ENCODE peak calls at places on chromosomes 5 and 9, in eight cellular contexts. E, S, U, B, T, Y, F and I are unnamed samples.

GRCh38 chr5:54390015-54390414 is 65.5 kb upstream of the HSPB3 start:
- ATAC-seq in E (no peak), S (no peak), U (no peak), B (peak; percentile 77), T (peak; percentile 85), Y (no peak), F (no peak), I (no peak)

GRCh38 chr5:56725709-56726108 is 89.6 kb upstream of the MAP3K1 start:
- ATAC-seq in E (no peak), S (no peak), U (no peak), B (no peak), T (no peak), Y (peak; percentile 71), F (no peak), I (no peak)

GRCh38 chr9:2560175-2560574 is 61.4 kb upstream of the VLDLR start:
- ATAC-seq in E (no peak), S (peak; percentile 10), U (no peak), B (no peak), T (no peak), Y (no peak), F (no peak), I (no peak)

GRCh38 chr5:157612071-157612476 is 36.5 kb upstream of the ADAM19 start:
- ATAC-seq in E (no peak), S (no peak), U (no peak), B (no peak), T (peak; percentile 10), Y (no peak), F (no peak), I (peak; percentile 16)

GRCh38 chr5:142807378-142807911 is 37.3 kb downstream of the ARHGAP26 start:
- ATAC-seq in E (peak; percentile 47), S (peak; percentile 59), U (peak; percentile 50), B (peak; percentile 22), T (no peak), Y (peak; percentile 73), F (peak; percentile 96), I (peak; percentile 61)

GRCh38 chr5:2888520-2889060 is 137.1 kb upstream of the IRX2 start:
- ATAC-seq in E (no peak), S (no peak), U (no peak), B (no peak), T (no peak), Y (no peak), F (no peak), I (no peak)

GRCh38 chr5:68110264-68110663 is 105.3 kb upstream of the PIK3R1 start:
- ATAC-seq in E (no peak), S (no peak), U (no peak), B (no peak), T (no peak), Y (no peak), F (no peak), I (no peak)

GRCh38 chr9:90300901-90301688 is 341.5 kb downstream of the DIRAS2 start:
- ATAC-seq in E (peak; percentile 72), S (peak; percentile 96), U (peak; percentile 23), B (peak; percentile 99), T (no peak), Y (no peak), F (no peak), I (peak; percentile 60)

GRCh38 chr5:1026700-1027621 is 18.4 kb downstream of the NKD2 start:
- ATAC-seq in E (peak; percentile 22), S (peak; percentile 64), U (no peak), B (no peak), T (no peak), Y (no peak), F (peak; percentile 22), I (peak; percentile 31)

GRCh38 chr5:149429839-149430721 is 51.0 kb upstream of the IL17B start:
- ATAC-seq in E (no peak), S (peak; percentile 51), U (peak; percentile 65), B (peak; percentile 71), T (peak; percentile 91), Y (peak; percentile 14), F (peak; percentile 84), I (peak; percentile 10)

GRCh38 chr5:53956632-53957031 is 353.7 kb downstream of the ARL15 start:
- ATAC-seq in E (no peak), S (no peak), U (no peak), B (no peak), T (no peak), Y (no peak), F (no peak), I (no peak)

DNA sequence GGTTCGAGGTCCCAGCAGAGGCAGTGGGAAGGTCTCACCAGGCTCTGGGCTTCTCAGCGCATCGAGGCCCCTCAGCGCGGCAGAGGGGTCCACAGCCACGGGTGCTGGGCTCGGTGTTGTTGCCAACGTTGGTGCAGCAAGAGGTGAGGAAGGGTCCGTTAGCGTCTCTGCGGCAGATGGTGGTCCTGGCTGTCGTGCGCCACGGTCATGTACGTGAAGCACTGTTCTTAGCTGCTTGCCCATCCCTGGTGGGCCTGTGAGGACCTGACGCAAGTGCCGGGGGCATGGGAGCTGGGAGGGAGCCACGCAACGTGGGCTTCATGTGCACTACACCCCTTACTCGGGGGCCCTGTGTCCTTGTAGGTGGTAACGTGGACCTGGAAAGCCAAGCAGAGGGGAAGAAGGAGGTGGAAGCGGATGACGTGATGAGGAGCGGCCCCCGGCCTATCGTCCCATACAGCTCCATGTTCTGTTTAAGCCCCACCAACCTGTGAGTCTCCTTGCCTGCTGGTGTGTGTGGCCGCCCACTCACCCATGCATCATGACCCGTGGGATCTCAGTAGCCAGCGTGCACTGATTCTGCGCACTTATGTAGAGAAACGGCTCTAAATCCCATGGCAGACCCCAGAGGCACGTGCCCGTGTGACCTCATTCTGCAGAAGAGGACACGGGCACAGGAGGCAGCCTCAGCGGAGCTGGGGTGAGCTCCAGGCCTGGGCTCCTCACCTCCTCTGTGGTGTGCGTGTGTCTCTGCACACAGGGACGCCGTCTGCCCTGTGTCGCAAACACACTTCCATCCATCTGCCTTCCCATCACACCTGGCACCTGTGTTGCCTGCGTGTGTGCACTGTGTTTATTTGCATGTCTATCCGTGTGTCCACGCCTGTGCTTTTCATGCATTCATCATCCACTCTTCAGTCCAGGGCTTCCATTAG is 166.1 kb downstream of the CACNA1B start:
- ATAC-seq in E (no peak), S (no peak), U (no peak), B (no peak), T (no peak), Y (no peak), F (no peak), I (no peak)
- TF ChIP-seq POLR2AphosphoS5 in E (no peak), S (no peak), U (no peak), B (no peak), T (no peak), Y (no peak), F (no peak), I (no peak)

GRCh38 chr9:133653638-133654037 is 17.5 kb downstream of the DBH start:
- ATAC-seq in E (no peak), S (no peak), U (no peak), B (no peak), T (no peak), Y (no peak), F (no peak), I (no peak)

GRCh38 chr9:133655701-133656100 is 19.5 kb downstream of the DBH start:
- ATAC-seq in E (no peak), S (no peak), U (no peak), B (no peak), T (no peak), Y (no peak), F (no peak), I (no peak)

GRCh38 chr9:133657120-133657661 is 21.0 kb downstream of the DBH start:
- ATAC-seq in E (no peak), S (no peak), U (no peak), B (no peak), T (no peak), Y (no peak), F (no peak), I (no peak)

GRCh38 chr9:133656211-133657119 is 20.3 kb downstream of the DBH start:
- ATAC-seq in E (no peak), S (no peak), U (no peak), B (no peak), T (no peak), Y (no peak), F (no peak), I (no peak)

GRCh38 chr9:133654736-133655657 is 18.8 kb downstream of the DBH start:
- ATAC-seq in E (no peak), S (no peak), U (no peak), B (no peak), T (no peak), Y (no peak), F (no peak), I (no peak)
- H3K4me3 ChIP-seq in E (no peak overlapping the region), S (no peak overlapping the region), U (no peak overlapping the region), B (no peak overlapping the region), T (no peak overlapping the region), Y (no peak overlapping the region), F (no peak overlapping the region), I (no peak overlapping the region)

GRCh38 chr9:86947146-86948081 is at the start of gene GAS1:
- ATAC-seq in E (peak; percentile 81), S (peak; percentile 93), U (peak; percentile 84), B (peak; percentile 83), T (peak; percentile 93), Y (peak; percentile 86), F (peak; percentile 85), I (peak; percentile 86)
- TF ChIP-seq POLR2AphosphoS5 in E (no peak), S (peak; percentile 28), U (peak; percentile 26), B (no peak), T (no peak), Y (no peak), F (no peak), I (peak; percentile 52)

GRCh38 chr9:21561502-21561901 is 79.4 kb upstream of the IFNE start:
- ATAC-seq in E (no peak), S (no peak), U (no peak), B (no peak), T (no peak), Y (no peak), F (no peak), I (no peak)

GRCh38 chr9:21559402-21560280 is 77.5 kb upstream of the IFNE start:
- ATAC-seq in E (peak; percentile 91), S (peak; percentile 88), U (peak; percentile 86), B (peak; percentile 86), T (no peak), Y (peak; percentile 62), F (peak; percentile 61), I (peak; percentile 53)

GRCh38 chr9:21558627-21559401 is 76.7 kb upstream of the IFNE start:
- ATAC-seq in E (peak; percentile 42), S (peak; percentile 56), U (peak; percentile 54), B (no peak), T (no peak), Y (no peak), F (no peak), I (no peak)

GRCh38 chr9:21558079-21558478 is 76.0 kb upstream of the IFNE start:
- ATAC-seq in E (no peak), S (no peak), U (no peak), B (no peak), T (no peak), Y (no peak), F (no peak), I (no peak)

DNA sequence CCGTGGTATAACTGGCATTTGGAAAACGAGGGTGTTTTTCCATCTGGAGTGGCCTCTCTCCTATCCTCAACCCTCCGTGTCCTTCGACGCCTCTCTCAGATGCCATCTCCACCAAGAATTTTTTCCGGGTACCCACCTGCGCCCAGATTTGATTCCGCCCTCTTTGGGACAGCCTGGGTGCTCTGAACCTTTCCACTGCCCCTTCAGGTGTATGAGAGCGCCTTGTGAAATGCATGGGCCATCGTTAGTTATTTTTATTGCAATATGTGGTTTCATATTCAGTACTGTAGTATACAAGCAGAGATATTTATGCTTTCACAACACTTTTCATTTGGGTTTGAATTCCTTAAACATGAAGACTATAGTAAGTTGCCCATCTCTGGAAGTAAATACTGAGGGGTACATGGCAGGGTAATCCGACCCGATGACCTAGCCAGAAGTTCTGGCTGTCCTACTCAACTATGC is 78.2 kb upstream of the IFNE start:
- ATAC-seq in E (peak; percentile 32), S (no peak), U (peak; percentile 4), B (peak; percentile 35), T (no peak), Y (no peak), F (no peak), I (no peak)
- H3K4me3 ChIP-seq in E (peak overlapping the region; percentile 76), S (peak overlapping the region; percentile 52), U (peak overlapping the region; percentile 67), B (peak overlapping the region; percentile 52), T (no peak overlapping the region), Y (no peak overlapping the region), F (no peak overlapping the region), I (peak overlapping the region; percentile 56)